ENCODE peak calls at places on chromosomes 2 and 18, in ten cellular contexts. L is progenitor cell of endocrine pancreas, K is HCT116, E is OCI-LY7, V is mesothelial cell of epicardium, Y is astrocyte of the spinal cord, H is psoas muscle, N is fibroblast of lung, O is cardiac fibroblast, F is RWPE1. B is an unnamed sample.

GRCh38 chr2:38218583-38218982 is 142.6 kb upstream of the CYP1B1 start:
- DNase-seq in L (no peak), K (no peak), E (no peak), V (no peak), Y (no peak), H (no peak), N (peak), O (no peak), F (no peak), B (no peak)

GRCh38 chr2:144830543-144830942 is 310.6 kb upstream of the ZEB2 start:
- DNase-seq in L (no peak), K (no peak), E (no peak), V (no peak), Y (no peak), H (no peak), N (no peak), O (peak), F (no peak), B (no peak)

GRCh38 chr18:57110295-57110694 is 36.6 kb upstream of the BOD1L2 start:
- DNase-seq in L (no peak), K (no peak), E (no peak), V (no peak), Y (no peak), H (no peak), N (no peak), O (no peak), F (no peak), B (no peak)

GRCh38 chr18:72941001-72941400 is 73.2 kb upstream of the NETO1 start:
- DNase-seq in L (no peak), K (no peak), E (no peak), V (no peak), Y (no peak), H (no peak), N (no peak), O (peak), F (no peak), B (no peak)

GRCh38 chr18:57728941-57729511 is 74.1 kb downstream of the ATP8B1 start:
- DNase-seq in L (no peak), K (no peak), E (no peak), V (no peak), Y (no peak), H (no peak), N (no peak), O (peak), F (no peak), B (no peak)

GRCh38 chr2:85935746-85936208 is 47.0 kb upstream of the ST3GAL5 start:
- DNase-seq in L (no peak), K (peak), E (no peak), V (no peak), Y (peak), H (no peak), N (no peak), O (peak), F (peak), B (peak)

GRCh38 chr18:45588831-45589558 is 26.3 kb upstream of the SLC14A2 start:
- DNase-seq in L (no peak), K (no peak), E (no peak), V (no peak), Y (peak), H (no peak), N (peak), O (no peak), F (peak), B (no peak)

GRCh38 chr2:27638709-27639108 is 9.9 kb downstream of the GPN1 start:
- DNase-seq in L (no peak), K (no peak), E (no peak), V (no peak), Y (peak), H (no peak), N (peak), O (peak), F (no peak), B (no peak)

GRCh38 chr2:176675557-176676256 is 406.5 kb downstream of the MTX2 start:
- DNase-seq in L (no peak), K (no peak), E (no peak), V (no peak), Y (no peak), H (no peak), N (no peak), O (no peak), F (no peak), B (no peak)

GRCh38 chr2:139924070-139924469 is 1143.9 kb upstream of the NXPH2 start:
- DNase-seq in L (no peak), K (no peak), E (no peak), V (no peak), Y (no peak), H (no peak), N (no peak), O (no peak), F (no peak), B (no peak)

GRCh38 chr18:48405108-48405507 is 4.1 kb downstream of the ZBTB7C start:
- DNase-seq in L (no peak), K (no peak), E (no peak), V (no peak), Y (peak), H (no peak), N (peak), O (peak), F (peak), B (no peak)

GRCh38 chr2:46340740-46341420 is 43.7 kb downstream of the EPAS1 start:
- DNase-seq in L (no peak), K (no peak), E (no peak), V (no peak), Y (no peak), H (no peak), N (no peak), O (no peak), F (no peak), B (no peak)

GRCh38 chr18:12361770-12362378 is 15.2 kb downstream of the AFG3L2 start:
- DNase-seq in L (no peak), K (no peak), E (no peak), V (no peak), Y (no peak), H (no peak), N (no peak), O (no peak), F (no peak), B (no peak)

GRCh38 chr2:216604458-216604857 is 28.8 kb upstream of the IGFBP2 start:
- DNase-seq in L (no peak), K (no peak), E (no peak), V (no peak), Y (no peak), H (no peak), N (no peak), O (no peak), F (no peak), B (no peak)

GRCh38 chr2:216603884-216604245 is 29.4 kb upstream of the IGFBP2 start:
- DNase-seq in L (no peak), K (no peak), E (no peak), V (no peak), Y (no peak), H (no peak), N (peak), O (no peak), F (no peak), B (no peak)

GRCh38 chr2:216606551-216607527 is 26.4 kb upstream of the IGFBP2 start:
- DNase-seq in L (no peak), K (no peak), E (peak), V (no peak), Y (no peak), H (no peak), N (no peak), O (no peak), F (no peak), B (no peak)

GRCh38 chr2:216601632-216602409 is 31.4 kb upstream of the IGFBP2 start:
- DNase-seq in L (no peak), K (no peak), E (no peak), V (no peak), Y (no peak), H (no peak), N (no peak), O (no peak), F (no peak), B (no peak)

GRCh38 chr2:216603010-216603883 is 30.0 kb upstream of the IGFBP2 start:
- DNase-seq in L (no peak), K (no peak), E (peak), V (no peak), Y (no peak), H (no peak), N (peak), O (no peak), F (no peak), B (no peak)
- TF ChIP-seq CTCF in L (no peak), K (no peak), E (no peak), V (no peak), Y (no peak), H (no peak), N (no peak), O (no peak), F (no peak), B (no peak)

GRCh38 chr2:78355967-78356366 is 669.5 kb upstream of the REG3G start:
- DNase-seq in L (no peak), K (no peak), E (no peak), V (no peak), Y (no peak), H (no peak), N (no peak), O (no peak), F (no peak), B (no peak)

GRCh38 chr2:78351208-78351607 is 674.3 kb upstream of the REG3G start:
- DNase-seq in L (no peak), K (no peak), E (peak), V (no peak), Y (no peak), H (no peak), N (no peak), O (peak), F (peak), B (no peak)
- TF ChIP-seq CTCF in L (peak), K (no peak), E (peak), V (no peak), Y (peak), H (peak), N (no peak), O (no peak), F (peak), B (peak)

DNA sequence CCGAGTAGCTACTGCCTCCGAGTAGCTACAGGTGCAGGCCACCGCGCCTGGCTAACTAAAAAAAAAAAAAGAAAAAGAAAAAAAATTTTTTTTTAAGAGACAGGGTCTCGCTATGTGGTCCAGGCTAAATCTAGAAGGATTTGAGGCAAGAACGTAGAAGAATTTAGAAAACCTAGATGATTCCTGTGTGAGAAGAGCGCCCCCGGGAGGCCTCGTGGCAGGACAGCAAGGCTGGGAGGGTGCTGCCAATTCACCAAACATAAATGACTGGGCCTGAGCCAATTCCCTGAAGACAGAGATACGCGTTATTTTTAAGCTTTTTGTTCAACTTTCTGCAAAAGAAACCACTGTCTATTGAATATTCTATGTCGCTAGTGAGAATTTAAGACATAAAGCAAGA is 90.1 kb upstream of the TGFA start:
- DNase-seq in L (no peak), K (peak), E (peak), V (no peak), Y (no peak), H (no peak), N (no peak), O (peak), F (peak), B (no peak)
- TF ChIP-seq CTCF in L (peak), K (peak), E (peak), V (no peak), Y (peak), H (peak), N (peak), O (peak), F (peak), B (peak)

GRCh38 chr2:174181368-174181767 is 67.0 kb downstream of the OLA1 start:
- DNase-seq in L (no peak), K (no peak), E (no peak), V (no peak), Y (no peak), H (no peak), N (no peak), O (no peak), F (no peak), B (no peak)

GRCh38 chr2:174176898-174177297 is 71.4 kb downstream of the OLA1 start:
- DNase-seq in L (no peak), K (no peak), E (no peak), V (no peak), Y (peak), H (no peak), N (no peak), O (peak), F (peak), B (no peak)

GRCh38 chr2:174183076-174183475 is 65.3 kb downstream of the OLA1 start:
- DNase-seq in L (no peak), K (no peak), E (no peak), V (no peak), Y (no peak), H (no peak), N (no peak), O (no peak), F (no peak), B (no peak)

GRCh38 chr2:174180837-174181236 is 67.5 kb downstream of the OLA1 start:
- DNase-seq in L (no peak), K (no peak), E (no peak), V (no peak), Y (no peak), H (no peak), N (no peak), O (peak), F (no peak), B (no peak)

DNA sequence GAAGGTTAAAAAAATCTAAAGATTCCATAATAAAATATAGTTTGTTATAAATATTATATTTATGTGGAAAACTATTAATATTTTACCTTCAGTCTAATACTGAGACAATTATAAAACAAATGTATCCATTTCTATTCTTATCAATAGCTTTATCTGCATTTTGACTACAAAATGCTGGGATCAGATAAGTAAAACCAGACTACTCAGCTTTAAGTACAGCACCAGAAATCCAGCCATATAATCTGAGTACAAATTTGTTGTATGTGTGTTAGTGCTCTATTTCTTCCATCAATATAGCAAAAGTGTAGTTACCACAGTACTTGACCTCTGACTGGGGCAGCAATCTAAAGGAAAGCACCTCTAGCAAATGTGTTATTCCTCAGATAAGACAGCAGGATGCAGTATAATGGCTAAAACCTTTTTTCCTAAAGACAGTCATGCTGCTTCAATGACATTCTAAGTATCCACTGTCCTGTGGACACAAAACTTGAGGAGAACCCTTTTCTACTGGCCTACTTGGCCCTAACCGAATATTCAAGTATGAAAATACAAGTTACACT is 68.1 kb downstream of the OLA1 start:
- DNase-seq in L (no peak), K (no peak), E (no peak), V (no peak), Y (no peak), H (no peak), N (no peak), O (peak), F (no peak), B (no peak)
- TF ChIP-seq CTCF in L (no peak), K (peak), E (peak), V (no peak), Y (peak), H (no peak), N (no peak), O (peak), F (no peak), B (peak)

GRCh38 chr2:230816735-230817134 is 48.0 kb upstream of the ITM2C start:
- DNase-seq in L (no peak), K (no peak), E (no peak), V (no peak), Y (no peak), H (no peak), N (no peak), O (no peak), F (no peak), B (no peak)

GRCh38 chr2:230811508-230811907 is 53.2 kb upstream of the ITM2C start:
- DNase-seq in L (no peak), K (no peak), E (no peak), V (no peak), Y (no peak), H (no peak), N (peak), O (peak), F (no peak), B (no peak)

GRCh38 chr2:230819433-230819832 is 45.3 kb upstream of the ITM2C start:
- DNase-seq in L (no peak), K (no peak), E (no peak), V (no peak), Y (no peak), H (no peak), N (no peak), O (no peak), F (no peak), B (no peak)

GRCh38 chr2:230812041-230812440 is 52.7 kb upstream of the ITM2C start:
- DNase-seq in L (no peak), K (no peak), E (no peak), V (no peak), Y (no peak), H (no peak), N (no peak), O (no peak), F (no peak), B (no peak)

GRCh38 chr2:230814616-230815015 is 50.1 kb upstream of the ITM2C start:
- DNase-seq in L (no peak), K (no peak), E (peak), V (no peak), Y (peak), H (no peak), N (peak), O (peak), F (no peak), B (no peak)
- TF ChIP-seq CTCF in L (peak), K (peak), E (peak), V (peak), Y (peak), H (peak), N (peak), O (peak), F (peak), B (peak)